ENCODE peak calls at places on chromosome 3, in eight cellular contexts. One of them, this sample, is unnamed.

GRCh38 chr3:23198801-23199200 is 4.3 kb upstream of the UBE2E2 start:
- DNase-seq in cardiac septum: no peak
- DNase-seq in activated CD4-positive, alpha-beta T cell treated with anti-CD3 and anti-CD28 coated beads, Interleukin-2, amount 50 U/mL, for 24 hours: no peak
- DNase-seq in fibroblast of gingiva: peak
- DNase-seq in foreskin keratinocyte: no peak
- DNase-seq in NCI-H446 treated with DMSO at 0.1 percent for 48 hours: no peak
- DNase-seq in AG09309: peak
- DNase-seq in NCI-H1417 treated with DMSO at 0.1 percent for 48 hours: no peak
- DNase-seq in this sample: no peak

GRCh38 chr3:15453501-15453900 is 26.1 kb downstream of the EAF1 start:
- DNase-seq in activated CD4-positive, alpha-beta T cell treated with anti-CD3 and anti-CD28 coated beads, Interleukin-2, amount 50 U/mL, for 24 hours: no peak
- DNase-seq in NCI-H1417 treated with DMSO at 0.1 percent for 48 hours: no peak
- DNase-seq in foreskin keratinocyte: no peak
- DNase-seq in fibroblast of gingiva: no peak
- DNase-seq in cardiac septum: no peak
- DNase-seq in NCI-H446 treated with DMSO at 0.1 percent for 48 hours: no peak
- DNase-seq in AG09309: no peak
- DNase-seq in this sample: no peak

GRCh38 chr3:42839616-42840015 is 30.4 kb downstream of the ACKR2 start:
- DNase-seq in activated CD4-positive, alpha-beta T cell treated with anti-CD3 and anti-CD28 coated beads, Interleukin-2, amount 50 U/mL, for 24 hours: no peak
- DNase-seq in fibroblast of gingiva: peak
- DNase-seq in AG09309: peak
- DNase-seq in NCI-H446 treated with DMSO at 0.1 percent for 48 hours: peak
- DNase-seq in NCI-H1417 treated with DMSO at 0.1 percent for 48 hours: no peak
- DNase-seq in foreskin keratinocyte: peak
- DNase-seq in cardiac septum: no peak
- DNase-seq in this sample: peak

GRCh38 chr3:129182390-129183180 is 1.1 kb downstream of the CNBP start:
- DNase-seq in fibroblast of gingiva: peak
- DNase-seq in NCI-H1417 treated with DMSO at 0.1 percent for 48 hours: no peak
- DNase-seq in NCI-H446 treated with DMSO at 0.1 percent for 48 hours: no peak
- DNase-seq in activated CD4-positive, alpha-beta T cell treated with anti-CD3 and anti-CD28 coated beads, Interleukin-2, amount 50 U/mL, for 24 hours: no peak
- DNase-seq in AG09309: peak
- DNase-seq in foreskin keratinocyte: peak
- DNase-seq in cardiac septum: no peak
- DNase-seq in this sample: no peak

GRCh38 chr3:68893600-68894239 is 38.6 kb downstream of the TAFA4 start:
- DNase-seq in activated CD4-positive, alpha-beta T cell treated with anti-CD3 and anti-CD28 coated beads, Interleukin-2, amount 50 U/mL, for 24 hours: peak
- DNase-seq in cardiac septum: no peak
- DNase-seq in NCI-H1417 treated with DMSO at 0.1 percent for 48 hours: no peak
- DNase-seq in NCI-H446 treated with DMSO at 0.1 percent for 48 hours: no peak
- DNase-seq in AG09309: peak
- DNase-seq in fibroblast of gingiva: peak
- DNase-seq in foreskin keratinocyte: peak
- DNase-seq in this sample: peak

GRCh38 chr3:184748219-184749135 is 36.6 kb upstream of the MAGEF1 start:
- DNase-seq in cardiac septum: peak
- DNase-seq in activated CD4-positive, alpha-beta T cell treated with anti-CD3 and anti-CD28 coated beads, Interleukin-2, amount 50 U/mL, for 24 hours: no peak
- DNase-seq in AG09309: no peak
- DNase-seq in NCI-H1417 treated with DMSO at 0.1 percent for 48 hours: no peak
- DNase-seq in foreskin keratinocyte: peak
- DNase-seq in fibroblast of gingiva: no peak
- DNase-seq in NCI-H446 treated with DMSO at 0.1 percent for 48 hours: no peak
- DNase-seq in this sample: no peak

GRCh38 chr3:9909221-9910013 is 6.8 kb downstream of the IL17RE start:
- DNase-seq in NCI-H1417 treated with DMSO at 0.1 percent for 48 hours: no peak
- DNase-seq in cardiac septum: no peak
- DNase-seq in fibroblast of gingiva: no peak
- DNase-seq in activated CD4-positive, alpha-beta T cell treated with anti-CD3 and anti-CD28 coated beads, Interleukin-2, amount 50 U/mL, for 24 hours: peak
- DNase-seq in AG09309: no peak
- DNase-seq in NCI-H446 treated with DMSO at 0.1 percent for 48 hours: no peak
- DNase-seq in foreskin keratinocyte: no peak
- DNase-seq in this sample: no peak

GRCh38 chr3:170429050-170429449 is 10.4 kb downstream of the CLDN11 start:
- DNase-seq in NCI-H446 treated with DMSO at 0.1 percent for 48 hours: no peak
- DNase-seq in AG09309: peak
- DNase-seq in foreskin keratinocyte: no peak
- DNase-seq in fibroblast of gingiva: no peak
- DNase-seq in cardiac septum: no peak
- DNase-seq in activated CD4-positive, alpha-beta T cell treated with anti-CD3 and anti-CD28 coated beads, Interleukin-2, amount 50 U/mL, for 24 hours: no peak
- DNase-seq in NCI-H1417 treated with DMSO at 0.1 percent for 48 hours: no peak
- DNase-seq in this sample: no peak

GRCh38 chr3:183824761-183825379 is 507 bp downstream of the MAP6D1 start:
- DNase-seq in fibroblast of gingiva: no peak
- DNase-seq in foreskin keratinocyte: no peak
- DNase-seq in activated CD4-positive, alpha-beta T cell treated with anti-CD3 and anti-CD28 coated beads, Interleukin-2, amount 50 U/mL, for 24 hours: no peak
- DNase-seq in NCI-H446 treated with DMSO at 0.1 percent for 48 hours: no peak
- DNase-seq in AG09309: no peak
- DNase-seq in NCI-H1417 treated with DMSO at 0.1 percent for 48 hours: no peak
- DNase-seq in cardiac septum: peak
- DNase-seq in this sample: no peak

GRCh38 chr3:13707456-13707855 is 158.5 kb downstream of the FBLN2 start:
- DNase-seq in fibroblast of gingiva: no peak
- DNase-seq in cardiac septum: no peak
- DNase-seq in foreskin keratinocyte: no peak
- DNase-seq in NCI-H446 treated with DMSO at 0.1 percent for 48 hours: no peak
- DNase-seq in NCI-H1417 treated with DMSO at 0.1 percent for 48 hours: no peak
- DNase-seq in activated CD4-positive, alpha-beta T cell treated with anti-CD3 and anti-CD28 coated beads, Interleukin-2, amount 50 U/mL, for 24 hours: no peak
- DNase-seq in AG09309: no peak
- DNase-seq in this sample: no peak

GRCh38 chr3:2099028-2099671 is 484 bp downstream of the CNTN4 start:
- DNase-seq in AG09309: no peak
- DNase-seq in NCI-H446 treated with DMSO at 0.1 percent for 48 hours: no peak
- DNase-seq in NCI-H1417 treated with DMSO at 0.1 percent for 48 hours: no peak
- DNase-seq in activated CD4-positive, alpha-beta T cell treated with anti-CD3 and anti-CD28 coated beads, Interleukin-2, amount 50 U/mL, for 24 hours: no peak
- DNase-seq in foreskin keratinocyte: peak
- DNase-seq in fibroblast of gingiva: no peak
- DNase-seq in cardiac septum: no peak
- DNase-seq in this sample: no peak

GRCh38 chr3:79183496-79183895 is 584.3 kb downstream of the ROBO1 start:
- DNase-seq in AG09309: no peak
- DNase-seq in foreskin keratinocyte: peak
- DNase-seq in fibroblast of gingiva: no peak
- DNase-seq in NCI-H1417 treated with DMSO at 0.1 percent for 48 hours: no peak
- DNase-seq in activated CD4-positive, alpha-beta T cell treated with anti-CD3 and anti-CD28 coated beads, Interleukin-2, amount 50 U/mL, for 24 hours: no peak
- DNase-seq in cardiac septum: no peak
- DNase-seq in NCI-H446 treated with DMSO at 0.1 percent for 48 hours: no peak
- DNase-seq in this sample: no peak

GRCh38 chr3:20837676-20838302 is 651.8 kb upstream of the SGO1 start:
- DNase-seq in cardiac septum: no peak
- DNase-seq in NCI-H446 treated with DMSO at 0.1 percent for 48 hours: peak
- DNase-seq in activated CD4-positive, alpha-beta T cell treated with anti-CD3 and anti-CD28 coated beads, Interleukin-2, amount 50 U/mL, for 24 hours: no peak
- DNase-seq in fibroblast of gingiva: no peak
- DNase-seq in foreskin keratinocyte: no peak
- DNase-seq in NCI-H1417 treated with DMSO at 0.1 percent for 48 hours: peak
- DNase-seq in AG09309: no peak
- DNase-seq in this sample: peak